ENCODE peak calls at places on chromosomes 11 and 22, in nine cellular contexts. A is NCI-H1105; U is iris pigment epithelial cell; R is heart left ventricle; X is A549; K is epithelial cell of esophagus; S is stimulated activated CD4-positive, alpha-beta T cell treated with anti-CD3 and anti-CD28 coated beads, Interleukin-4, amount 100 ng/mL, for 24 hours; G is BE2C; T is cardiac muscle cell. B is an unnamed sample.
A peak's percentile ranks its signal among the peaks of the same experiment; 100 is the strongest.

GRCh38 chr11:70942593-70942992 is 309.8 kb downstream of the SHANK2 start:
- DNase-seq in A (no peak), U (peak; percentile 8), R (no peak), X (peak; percentile 72), K (no peak), S (no peak), G (no peak), T (no peak), B (no peak)

GRCh38 chr11:34264266-34265110 is 93.3 kb downstream of the ABTB2 start:
- DNase-seq in A (no peak), U (no peak), R (no peak), X (no peak), K (no peak), S (no peak), G (no peak), T (peak; percentile 14), B (no peak)

GRCh38 chr11:116065519-116065918 is 561.3 kb upstream of the CADM1 start:
- DNase-seq in A (no peak), U (no peak), R (no peak), X (no peak), K (no peak), S (no peak), G (no peak), T (no peak), B (no peak)

GRCh38 chr22:25153961-25154685 is 45.5 kb upstream of the CRYBB3 start:
- DNase-seq in A (no peak), U (peak; percentile 68), R (no peak), X (no peak), K (peak; percentile 94), S (no peak), G (peak; percentile 52), T (peak; percentile 93), B (peak; percentile 88)

GRCh38 chr11:6406370-6406769 is 12.5 kb downstream of the APBB1 start:
- DNase-seq in A (no peak), U (no peak), R (no peak), X (no peak), K (no peak), S (no peak), G (no peak), T (no peak), B (no peak)

GRCh38 chr11:106925245-106925644 is 93.0 kb downstream of the GUCY1A2 start:
- DNase-seq in A (no peak), U (peak; percentile 12), R (no peak), X (no peak), K (no peak), S (no peak), G (no peak), T (no peak), B (no peak)

GRCh38 chr22:50641696-50642607 is 14.0 kb upstream of the ARSA start:
- DNase-seq in A (no peak), U (peak; percentile 42), R (no peak), X (no peak), K (peak; percentile 25), S (no peak), G (peak; percentile 26), T (peak; percentile 75), B (peak; percentile 14)

GRCh38 chr11:108934696-108935095 is 269.8 kb downstream of the DDX10 start:
- DNase-seq in A (no peak), U (no peak), R (no peak), X (no peak), K (no peak), S (no peak), G (no peak), T (no peak), B (no peak)

GRCh38 chr11:128621491-128622136 is 34.3 kb upstream of the ETS1 start:
- DNase-seq in A (no peak), U (peak; percentile 95), R (no peak), X (no peak), K (peak; percentile 36), S (no peak), G (no peak), T (peak; percentile 88), B (peak; percentile 52)

GRCh38 chr11:122977455-122978302 is 4.0 kb downstream of the BSX start:
- DNase-seq in A (no peak), U (no peak), R (no peak), X (no peak), K (no peak), S (no peak), G (no peak), T (no peak), B (no peak)

GRCh38 chr22:27433585-27434190 is 367.9 kb downstream of the MN1 start:
- DNase-seq in A (no peak), U (no peak), R (no peak), X (no peak), K (peak; percentile 82), S (no peak), G (no peak), T (no peak), B (peak; percentile 59)

GRCh38 chr11:78290293-78291176 is 101.8 kb downstream of the USP35 start:
- DNase-seq in A (no peak), U (peak; percentile 97), R (no peak), X (peak; percentile 50), K (peak; percentile 90), S (no peak), G (no peak), T (peak; percentile 94), B (peak; percentile 93)

GRCh38 chr11:121800704-121801516 is 315.1 kb downstream of the BLID start:
- DNase-seq in A (no peak), U (peak; percentile 5), R (no peak), X (no peak), K (no peak), S (no peak), G (no peak), T (peak; percentile 45), B (no peak)

GRCh38 chr22:23745780-23746179 is 5.1 kb downstream of the ZNF70 start:
- DNase-seq in A (no peak), U (no peak), R (no peak), X (no peak), K (no peak), S (no peak), G (no peak), T (no peak), B (no peak)

GRCh38 chr22:29994027-29994715 is 86.1 kb upstream of the HORMAD2 start:
- DNase-seq in A (no peak), U (peak; percentile 91), R (no peak), X (peak; percentile 65), K (peak; percentile 93), S (no peak), G (no peak), T (peak; percentile 43), B (peak; percentile 95)

GRCh38 chr11:20066013-20066782 is 94.1 kb downstream of the DBX1 start:
- DNase-seq in A (no peak), U (no peak), R (no peak), X (no peak), K (no peak), S (no peak), G (no peak), T (no peak), B (no peak)

GRCh38 chr11:45390407-45390806 is 104.3 kb upstream of the SYT13 start:
- DNase-seq in A (no peak), U (no peak), R (no peak), X (no peak), K (no peak), S (no peak), G (no peak), T (no peak), B (no peak)

GRCh38 chr22:24133187-24133965 is 47.9 kb upstream of the SUSD2 start:
- DNase-seq in A (no peak), U (peak; percentile 31), R (peak; percentile 61), X (peak; percentile 27), K (no peak), S (no peak), G (no peak), T (peak; percentile 18), B (no peak)

GRCh38 chr11:4496555-4497248 is 14.3 kb downstream of the OR52K1 start:
- DNase-seq in A (peak; percentile 13), U (no peak), R (no peak), X (no peak), K (peak; percentile 50), S (no peak), G (no peak), T (peak; percentile 14), B (peak; percentile 22)

GRCh38 chr11:106271126-106271525 is 193.7 kb downstream of the AASDHPPT start:
- DNase-seq in A (no peak), U (no peak), R (no peak), X (no peak), K (no peak), S (no peak), G (no peak), T (no peak), B (no peak)

GRCh38 chr11:30855383-30856006 is 269.3 kb upstream of the MPPED2 start:
- DNase-seq in A (no peak), U (peak; percentile 23), R (no peak), X (peak; percentile 9), K (peak; percentile 9), S (no peak), G (no peak), T (peak; percentile 21), B (peak; percentile 22)

GRCh38 chr22:45932066-45932465 is 44.9 kb downstream of the WNT7B start:
- DNase-seq in A (no peak), U (peak; percentile 12), R (no peak), X (no peak), K (no peak), S (no peak), G (no peak), T (peak; percentile 9), B (no peak)

GRCh38 chr11:95305726-95306522 is 74.9 kb upstream of the SESN3 start:
- DNase-seq in A (no peak), U (no peak), R (no peak), X (no peak), K (no peak), S (no peak), G (no peak), T (peak; percentile 34), B (no peak)

GRCh38 chr11:91133361-91133760 is 910.5 kb upstream of the CHORDC1 start:
- DNase-seq in A (no peak), U (no peak), R (no peak), X (no peak), K (no peak), S (no peak), G (no peak), T (no peak), B (no peak)

B was measured in bronchial epithelial cell.